ENCODE peak calls at places on chromosomes 11 and 22, in six cellular contexts. H, N, K, W, F and I are unnamed samples.

GRCh38 chr22:26444777-26445176 is 15.7 kb downstream of the ASPHD2 start:
- DNase-seq in H (no peak), N (no peak), K (no peak), W (no peak), F (no peak), I (no peak)

GRCh38 chr11:34052608-34053160 is 1.2 kb downstream of the CAPRIN1 start:
- DNase-seq in H (no peak), N (no peak), K (peak; percentile 36), W (peak; percentile 29), F (no peak), I (no peak)

GRCh38 chr22:36194971-36195370 is 6.6 kb downstream of the APOL4 start:
- DNase-seq in H (peak; percentile 71), N (peak; percentile 70), K (peak; percentile 67), W (peak; percentile 77), F (no peak), I (no peak)

GRCh38 chr11:22044126-22044525 is 148.8 kb upstream of the ANO5 start:
- DNase-seq in H (no peak), N (no peak), K (no peak), W (no peak), F (no peak), I (no peak)

GRCh38 chr11:19951558-19952083 is 208.7 kb downstream of the DBX1 start:
- DNase-seq in H (no peak), N (peak; percentile 73), K (no peak), W (no peak), F (no peak), I (no peak)

GRCh38 chr11:119751281-119752060 is 22.5 kb upstream of the NECTIN1 start:
- DNase-seq in H (no peak), N (no peak), K (no peak), W (no peak), F (no peak), I (no peak)

GRCh38 chr22:44318751-44319150 is 6.0 kb upstream of the SHISAL1 start:
- DNase-seq in H (no peak), N (no peak), K (no peak), W (no peak), F (no peak), I (no peak)

GRCh38 chr11:31870609-31871309 is 59.6 kb upstream of the PAX6 start:
- DNase-seq in H (peak; percentile 39), N (peak; percentile 32), K (peak; percentile 32), W (peak; percentile 76), F (peak; percentile 58), I (no peak)

GRCh38 chr11:70826541-70826943 is 425.8 kb downstream of the SHANK2 start:
- DNase-seq in H (no peak), N (no peak), K (no peak), W (peak; percentile 65), F (no peak), I (no peak)

GRCh38 chr11:66334605-66335442 is 1.4 kb downstream of the RIN1 start:
- DNase-seq in H (no peak), N (no peak), K (no peak), W (no peak), F (no peak), I (peak; percentile 68)

GRCh38 chr11:45382133-45382878 is 96.2 kb upstream of the SYT13 start:
- DNase-seq in H (no peak), N (no peak), K (no peak), W (no peak), F (no peak), I (no peak)

GRCh38 chr22:48841881-48842582 is 985.6 kb downstream of the BRD1 start:
- DNase-seq in H (no peak), N (no peak), K (no peak), W (no peak), F (no peak), I (no peak)

GRCh38 chr22:49971232-49972162 is 10.9 kb downstream of the PIM3 start:
- DNase-seq in H (peak; percentile 9), N (no peak), K (peak; percentile 86), W (no peak), F (peak; percentile 79), I (peak; percentile 59)

GRCh38 chr22:49972163-49973017 is 11.8 kb downstream of the PIM3 start:
- DNase-seq in H (no peak), N (no peak), K (no peak), W (no peak), F (peak; percentile 51), I (no peak)

GRCh38 chr22:49968831-49969661 is 8.5 kb downstream of the PIM3 start:
- DNase-seq in H (no peak), N (no peak), K (no peak), W (peak; percentile 9), F (peak; percentile 49), I (peak; percentile 59)

GRCh38 chr22:49969751-49970527 is 9.4 kb downstream of the PIM3 start:
- DNase-seq in H (no peak), N (no peak), K (no peak), W (no peak), F (peak; percentile 49), I (no peak)

GRCh38 chr22:49970528-49971231 is 10.1 kb downstream of the PIM3 start:
- DNase-seq in H (peak; percentile 87), N (peak; percentile 94), K (peak; percentile 96), W (peak; percentile 35), F (peak; percentile 97), I (peak; percentile 94)
- H3K4me3 ChIP-seq in H (peak overlapping the region; percentile 47), N (peak overlapping the region; percentile 37), K (no peak overlapping the region), W (no peak overlapping the region), F (peak overlapping the region; percentile 47), I (peak overlapping the region; percentile 27)

GRCh38 chr11:68273056-68273738 is 1.4 kb upstream of the C11orf24 start:
- DNase-seq in H (no peak), N (no peak), K (no peak), W (no peak), F (no peak), I (no peak)
- H3K4me3 ChIP-seq in H (no peak overlapping the region), N (no peak overlapping the region), K (no peak overlapping the region), W (no peak overlapping the region), F (no peak overlapping the region), I (no peak overlapping the region)

GRCh38 chr11:44332665-44333064 is 22.7 kb upstream of the ALX4 start:
- DNase-seq in H (no peak), N (no peak), K (no peak), W (no peak), F (no peak), I (no peak)

GRCh38 chr11:44334356-44335004 is 24.5 kb upstream of the ALX4 start:
- DNase-seq in H (no peak), N (no peak), K (no peak), W (no peak), F (no peak), I (peak; percentile 26)

GRCh38 chr11:44335052-44335894 is 25.3 kb upstream of the ALX4 start:
- DNase-seq in H (no peak), N (no peak), K (no peak), W (no peak), F (no peak), I (no peak)

GRCh38 chr11:44329472-44330230 is 19.7 kb upstream of the ALX4 start:
- DNase-seq in H (no peak), N (no peak), K (no peak), W (no peak), F (no peak), I (no peak)

GRCh38 chr11:44333271-44334218 is 23.6 kb upstream of the ALX4 start:
- DNase-seq in H (peak; percentile 56), N (no peak), K (no peak), W (no peak), F (no peak), I (no peak)
- H3K4me3 ChIP-seq in H (no peak overlapping the region), N (no peak overlapping the region), K (no peak overlapping the region), W (no peak overlapping the region), F (no peak overlapping the region), I (no peak overlapping the region)

DNA sequence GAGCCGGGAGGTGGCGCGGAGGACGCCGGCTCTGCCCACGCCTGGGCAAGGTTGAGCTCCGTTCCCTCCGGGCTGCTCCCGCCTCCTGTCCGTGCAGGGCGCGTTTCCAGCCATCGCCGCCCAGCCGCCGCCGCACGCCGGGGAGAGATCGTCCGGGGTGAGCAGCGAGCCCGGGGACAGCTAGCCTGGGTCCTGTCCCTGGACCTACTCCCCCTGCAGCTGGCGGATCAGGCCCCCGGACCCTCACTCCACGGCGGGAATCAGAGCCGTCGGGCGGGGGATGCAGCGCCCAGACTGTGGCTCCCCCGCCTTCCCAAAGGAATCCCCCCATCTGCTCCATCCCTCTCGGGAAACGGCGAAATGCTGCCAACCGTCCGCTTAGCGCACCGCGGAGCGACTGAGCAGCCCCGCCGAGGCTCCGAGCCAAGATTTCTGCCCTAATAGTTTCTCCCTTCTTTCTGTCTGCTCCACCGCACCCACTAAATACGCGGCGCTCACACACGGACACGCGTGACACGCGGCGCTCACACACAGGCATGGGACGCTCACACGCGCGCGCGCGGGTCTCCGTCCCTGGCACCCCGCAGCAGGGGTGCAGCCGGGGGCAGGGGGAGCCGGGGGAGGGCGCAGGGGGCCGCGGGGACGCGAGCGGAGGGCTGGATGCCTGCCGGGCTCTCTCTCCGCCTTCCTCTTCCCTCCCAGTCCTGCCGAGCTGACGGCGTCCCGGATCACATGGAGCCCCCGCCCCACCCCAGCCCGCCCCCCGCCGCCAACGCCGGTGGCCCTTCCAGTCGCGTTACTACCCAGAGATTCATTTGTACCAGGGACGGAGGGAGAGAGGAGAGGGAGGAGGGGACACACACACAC is at the start of gene KCNJ5:
- DNase-seq in H (no peak), N (no peak), K (no peak), W (no peak), F (no peak), I (no peak)
- H3K4me3 ChIP-seq in H (peak within 1 kb of the TSS; percentile 52), N (peak within 1 kb of the TSS; percentile 35), K (peak within 1 kb of the TSS; percentile 18), W (peak within 1 kb of the TSS; percentile 35), F (peak within 1 kb of the TSS; percentile 52), I (peak within 1 kb of the TSS; percentile 28)